ENCODE peak calls at places on chromosomes 12 and 14, in eight cellular contexts. X is fibroblast of mammary gland, Z is MM.1S, P is BJ, H is heart right ventricle, J is A673, S is endodermal cell, C is SK-N-SH. U is an unnamed sample.

GRCh38 chr12:122035292-122035691 is 13.6 kb downstream of the BCL7A start:
- DNase-seq in X (no peak), Z (no peak), P (no peak), H (no peak), J (no peak), S (no peak), C (no peak), U (no peak)

GRCh38 chr14:59438148-59438766 is 26.9 kb downstream of the GPR135 start:
- DNase-seq in X (peak), Z (no peak), P (no peak), H (no peak), J (no peak), S (no peak), C (no peak), U (no peak)

GRCh38 chr12:29216797-29217583 is 67.9 kb downstream of the FAR2 start:
- DNase-seq in X (peak), Z (no peak), P (no peak), H (peak), J (peak), S (no peak), C (no peak), U (no peak)

GRCh38 chr12:129911437-129912049 is 7.7 kb upstream of the TMEM132D start:
- DNase-seq in X (peak), Z (no peak), P (no peak), H (peak), J (peak), S (peak), C (peak), U (no peak)

GRCh38 chr12:83996671-83997070 is 915.9 kb downstream of the SLC6A15 start:
- DNase-seq in X (peak), Z (no peak), P (no peak), H (no peak), J (no peak), S (no peak), C (no peak), U (no peak)

GRCh38 chr12:6607751-6608591 is 792 bp upstream of the CHD4 start:
- DNase-seq in X (peak), Z (peak), P (no peak), H (peak), J (peak), S (peak), C (peak), U (peak)

GRCh38 chr12:2300886-2301285 is 248.1 kb downstream of the CACNA1C start:
- DNase-seq in X (no peak), Z (no peak), P (no peak), H (no peak), J (no peak), S (peak), C (no peak), U (no peak)

GRCh38 chr14:64630778-64631177 is 73.4 kb upstream of the PLEKHG3 start:
- DNase-seq in X (no peak), Z (no peak), P (no peak), H (no peak), J (no peak), S (peak), C (no peak), U (no peak)

GRCh38 chr14:97185186-97185585 is 388.0 kb downstream of the VRK1 start:
- DNase-seq in X (peak), Z (no peak), P (no peak), H (no peak), J (peak), S (peak), C (no peak), U (no peak)

GRCh38 chr14:103281496-103282231 is 52.4 kb upstream of the EIF5 start:
- DNase-seq in X (peak), Z (no peak), P (no peak), H (peak), J (peak), S (peak), C (peak), U (no peak)

GRCh38 chr14:102899516-102899900 is 23.0 kb upstream of the AMN start:
- DNase-seq in X (no peak), Z (no peak), P (no peak), H (no peak), J (no peak), S (no peak), C (no peak), U (no peak)

GRCh38 chr14:78921856-78922255 is 751.7 kb downstream of the NRXN3 start:
- DNase-seq in X (peak), Z (no peak), P (no peak), H (no peak), J (peak), S (no peak), C (no peak), U (no peak)

GRCh38 chr14:23588884-23589598 is 10.5 kb upstream of the JPH4 start:
- DNase-seq in X (peak), Z (peak), P (peak), H (peak), J (peak), S (peak), C (peak), U (peak)

GRCh38 chr14:105018414-105018813 is 2.5 kb downstream of the CDCA4 start:
- DNase-seq in X (no peak), Z (no peak), P (no peak), H (no peak), J (no peak), S (no peak), C (no peak), U (no peak)

GRCh38 chr12:98828802-98829600 is 183.9 kb downstream of the APAF1 start:
- DNase-seq in X (no peak), Z (no peak), P (no peak), H (no peak), J (no peak), S (no peak), C (no peak), U (no peak)

GRCh38 chr12:78887008-78887407 is 22.4 kb downstream of the SYT1 start:
- DNase-seq in X (peak), Z (no peak), P (no peak), H (no peak), J (peak), S (peak), C (no peak), U (no peak)

GRCh38 chr14:60064491-60065072 is 27.1 kb upstream of the PCNX4 start:
- DNase-seq in X (peak), Z (peak), P (no peak), H (no peak), J (peak), S (no peak), C (peak), U (peak)

GRCh38 chr12:88181881-88182280 is 39.8 kb downstream of the TMTC3 start:
- DNase-seq in X (no peak), Z (no peak), P (no peak), H (no peak), J (no peak), S (no peak), C (no peak), U (no peak)

GRCh38 chr12:110403975-110404675 is 617 bp upstream of the ANAPC7 start:
- DNase-seq in X (peak), Z (peak), P (no peak), H (peak), J (peak), S (peak), C (peak), U (peak)

GRCh38 chr14:38554046-38554445 is 298.2 kb upstream of the CLEC14A start:
- DNase-seq in X (peak), Z (no peak), P (peak), H (no peak), J (peak), S (no peak), C (no peak), U (no peak)

GRCh38 chr12:98592825-98593322 is 612 bp upstream of the SLC25A3 start:
- DNase-seq in X (peak), Z (peak), P (no peak), H (no peak), J (no peak), S (no peak), C (peak), U (no peak)

GRCh38 chr14:23164949-23165348 is 18.5 kb downstream of the SLC7A8 start:
- DNase-seq in X (no peak), Z (no peak), P (no peak), H (no peak), J (no peak), S (no peak), C (no peak), U (no peak)

GRCh38 chr12:6858796-6859195 is 6.8 kb downstream of the USP5 start:
- DNase-seq in X (no peak), Z (no peak), P (no peak), H (no peak), J (no peak), S (no peak), C (no peak), U (no peak)

GRCh38 chr12:4934651-4935050 is 24.9 kb downstream of the KCNA1 start:
- DNase-seq in X (peak), Z (no peak), P (no peak), H (no peak), J (no peak), S (no peak), C (no peak), U (no peak)

GRCh38 chr14:65356327-65356836 is 56.1 kb upstream of the FUT8 start:
- DNase-seq in X (peak), Z (peak), P (peak), H (no peak), J (peak), S (peak), C (no peak), U (no peak)

DNA sequence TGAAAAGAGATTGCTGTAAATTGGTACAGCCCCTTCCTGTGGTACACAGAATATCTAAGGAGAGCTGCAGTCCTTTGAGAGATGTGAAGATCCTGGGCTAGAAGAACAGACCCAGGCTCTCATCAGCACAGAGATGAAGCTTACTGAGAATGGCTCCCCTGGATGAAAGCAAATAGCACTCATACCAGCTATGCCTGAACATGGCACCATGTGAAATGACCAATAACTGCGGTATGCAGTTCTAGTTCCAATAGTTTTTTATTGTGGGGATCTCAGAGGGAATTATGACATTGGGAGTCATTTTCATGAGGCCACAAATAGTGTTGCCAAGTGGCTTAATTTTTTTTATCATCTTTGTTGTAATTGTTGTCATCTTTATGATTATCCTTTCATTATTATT is 15.4 kb upstream of the TRHDE start:
- DNase-seq in X (no peak), Z (no peak), P (no peak), H (no peak), J (no peak), S (no peak), C (no peak), U (no peak)
- TF ChIP-seq CTCF in X (no peak), Z (no peak), P (no peak), H (no peak), J (no peak), S (no peak), C (no peak), U (no peak)

GRCh38 chr14:21308132-21308478 is 28.2 kb downstream of the RPGRIP1 start:
- DNase-seq in X (no peak), Z (peak), P (no peak), H (no peak), J (no peak), S (no peak), C (no peak), U (no peak)
- H3K4me3 ChIP-seq in X (no peak), Z (peak), P (no peak), H (peak), J (no peak), S (peak), C (no peak), U (peak)

DNA sequence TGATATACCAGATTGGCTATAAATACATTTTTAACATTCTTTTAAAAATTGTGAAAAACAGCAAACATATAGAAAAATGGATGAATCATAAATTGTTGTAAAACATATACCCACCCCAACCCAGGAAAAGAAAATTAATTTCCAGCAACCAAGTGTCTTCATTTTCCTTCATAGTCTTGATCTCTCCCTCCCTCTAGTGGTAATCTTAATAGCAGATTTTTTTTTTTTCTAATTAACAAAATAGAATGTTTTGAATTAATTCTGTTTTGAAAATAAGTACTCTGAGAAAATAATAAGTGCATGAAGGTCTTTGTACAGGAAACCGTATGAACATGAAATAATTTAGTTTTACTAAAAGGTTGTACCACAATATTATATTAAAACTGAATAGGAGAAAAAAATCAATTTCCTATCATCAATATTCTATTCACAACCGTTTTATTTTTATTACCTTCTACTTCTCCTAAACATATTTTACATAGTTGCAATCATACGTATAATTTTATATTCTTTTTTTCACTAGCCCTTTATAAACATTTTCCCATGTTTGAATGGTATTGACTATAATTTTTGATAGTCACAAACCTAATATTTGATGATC is 7.0 kb downstream of the ETNK1 start:
- DNase-seq in X (peak), Z (peak), P (no peak), H (no peak), J (peak), S (no peak), C (peak), U (no peak)
- TF ChIP-seq CTCF in X (peak), Z (peak), P (peak), H (peak), J (peak), S (peak), C (peak), U (peak)

GRCh38 chr12:53193040-53193439 is 12.3 kb upstream of the CSAD start:
- DNase-seq in X (no peak), Z (no peak), P (no peak), H (no peak), J (no peak), S (peak), C (no peak), U (no peak)

GRCh38 chr12:53193953-53194716 is 12.9 kb downstream of the ITGB7 start:
- DNase-seq in X (no peak), Z (no peak), P (no peak), H (no peak), J (no peak), S (no peak), C (no peak), U (no peak)

GRCh38 chr12:53195516-53196420 is 11.3 kb downstream of the ITGB7 start:
- DNase-seq in X (peak), Z (no peak), P (no peak), H (no peak), J (no peak), S (peak), C (no peak), U (no peak)

GRCh38 chr12:53196486-53196885 is 10.6 kb downstream of the ITGB7 start:
- DNase-seq in X (no peak), Z (peak), P (no peak), H (no peak), J (no peak), S (peak), C (no peak), U (no peak)

GRCh38 chr12:53194973-53195372 is 12.1 kb downstream of the ITGB7 start:
- DNase-seq in X (no peak), Z (no peak), P (no peak), H (no peak), J (no peak), S (no peak), C (no peak), U (no peak)
- H3K4me3 ChIP-seq in X (no peak), Z (no peak), P (no peak), H (no peak), J (no peak), S (no peak), C (no peak), U (no peak)

GRCh38 chr12:46349253-46349652 is 23.3 kb downstream of the SLC38A2 start:
- DNase-seq in X (no peak), Z (no peak), P (no peak), H (no peak), J (no peak), S (no peak), C (no peak), U (no peak)

GRCh38 chr12:46339051-46339450 is 33.5 kb downstream of the SLC38A2 start:
- DNase-seq in X (no peak), Z (no peak), P (no peak), H (no peak), J (no peak), S (no peak), C (no peak), U (no peak)

GRCh38 chr12:46342562-46343033 is 30.0 kb downstream of the SLC38A2 start:
- DNase-seq in X (peak), Z (no peak), P (no peak), H (peak), J (peak), S (peak), C (no peak), U (no peak)

DNA sequence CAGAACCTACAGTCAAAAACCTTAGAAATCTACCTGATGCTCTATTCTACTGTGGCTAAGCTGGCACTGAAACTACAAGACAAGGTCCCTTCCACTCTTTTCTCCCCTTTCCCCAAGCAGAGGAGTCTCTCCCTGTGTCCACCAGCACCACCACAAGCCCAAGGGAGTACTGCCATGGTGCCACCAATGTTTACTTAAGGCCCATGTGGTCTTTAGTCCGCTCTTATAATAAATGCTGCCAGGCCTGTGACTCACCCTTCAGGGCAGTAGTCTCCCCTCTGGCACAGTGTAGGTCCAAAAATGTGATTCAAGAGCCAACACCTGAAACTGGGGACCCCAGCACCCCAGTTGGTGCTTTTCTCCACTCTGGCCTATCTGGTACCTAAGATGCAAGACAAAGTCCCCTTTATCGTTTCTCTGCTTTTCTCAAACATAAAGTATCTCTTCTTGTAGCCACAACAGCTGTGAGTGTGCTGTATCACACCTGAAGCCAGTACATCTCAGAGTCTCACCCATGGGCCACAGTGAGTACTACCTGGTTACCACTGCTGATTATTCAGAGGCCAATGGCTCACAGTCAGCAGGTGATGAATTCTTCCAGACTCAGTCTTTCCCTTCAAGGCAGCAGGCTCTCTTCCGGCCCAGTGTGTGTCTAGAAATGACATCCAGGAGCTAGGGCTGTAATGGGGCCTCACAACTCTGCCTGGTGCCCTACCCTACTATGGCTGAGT is 29.3 kb downstream of the SLC38A2 start:
- DNase-seq in X (no peak), Z (no peak), P (no peak), H (no peak), J (no peak), S (no peak), C (no peak), U (no peak)
- TF ChIP-seq CTCF in X (no peak), Z (no peak), P (no peak), H (no peak), J (no peak), S (no peak), C (no peak), U (no peak)